ENCODE peak calls at places on chromosome 13, in ten cellular contexts. One of them, this sample, is unnamed.
A peak's percentile ranks its signal among the peaks of the same experiment; 100 is the strongest.

GRCh38 chr13:102620512-102620911 is 23.7 kb downstream of the TPP2 start:
- DNase-seq in body of pancreas: peak; percentile 4
- DNase-seq in Peyer's patch: no peak
- DNase-seq in suprapubic skin: no peak
- DNase-seq in hepatocyte: no peak
- DNase-seq in OCI-LY7: no peak
- DNase-seq in right lobe of liver: no peak
- DNase-seq in heart right ventricle: no peak
- DNase-seq in heart left ventricle: no peak
- DNase-seq in psoas muscle: no peak
- DNase-seq in this sample: no peak

GRCh38 chr13:23956106-23956505 is 58.8 kb upstream of the C1QTNF9B start:
- DNase-seq in OCI-LY7: no peak
- DNase-seq in heart right ventricle: no peak
- DNase-seq in right lobe of liver: no peak
- DNase-seq in suprapubic skin: no peak
- DNase-seq in body of pancreas: no peak
- DNase-seq in psoas muscle: no peak
- DNase-seq in Peyer's patch: peak; percentile 64
- DNase-seq in heart left ventricle: no peak
- DNase-seq in hepatocyte: peak; percentile 63
- DNase-seq in this sample: peak; percentile 45

GRCh38 chr13:110023729-110024645 is 237.6 kb upstream of the IRS2 start:
- DNase-seq in heart left ventricle: peak; percentile 36
- DNase-seq in body of pancreas: peak; percentile 38
- DNase-seq in psoas muscle: no peak
- DNase-seq in OCI-LY7: no peak
- DNase-seq in suprapubic skin: no peak
- DNase-seq in heart right ventricle: peak; percentile 29
- DNase-seq in Peyer's patch: no peak
- DNase-seq in right lobe of liver: no peak
- DNase-seq in hepatocyte: peak; percentile 65
- DNase-seq in this sample: no peak

GRCh38 chr13:114087430-114087829 is 45.0 kb downstream of the RASA3 start:
- DNase-seq in heart left ventricle: peak; percentile 16
- DNase-seq in right lobe of liver: no peak
- DNase-seq in Peyer's patch: peak; percentile 42
- DNase-seq in heart right ventricle: no peak
- DNase-seq in body of pancreas: no peak
- DNase-seq in OCI-LY7: no peak
- DNase-seq in suprapubic skin: peak; percentile 47
- DNase-seq in hepatocyte: peak; percentile 32
- DNase-seq in psoas muscle: no peak
- DNase-seq in this sample: no peak

GRCh38 chr13:49620170-49620621 is 8.1 kb upstream of the ARL11 start:
- DNase-seq in heart left ventricle: no peak
- DNase-seq in psoas muscle: no peak
- DNase-seq in hepatocyte: no peak
- DNase-seq in right lobe of liver: no peak
- DNase-seq in body of pancreas: no peak
- DNase-seq in suprapubic skin: no peak
- DNase-seq in OCI-LY7: peak; percentile 74
- DNase-seq in Peyer's patch: peak; percentile 80
- DNase-seq in heart right ventricle: no peak
- DNase-seq in this sample: no peak

GRCh38 chr13:35356572-35356971 is 119.9 kb downstream of the MAB21L1 start:
- DNase-seq in body of pancreas: no peak
- DNase-seq in OCI-LY7: peak; percentile 1
- DNase-seq in heart left ventricle: no peak
- DNase-seq in hepatocyte: no peak
- DNase-seq in right lobe of liver: no peak
- DNase-seq in suprapubic skin: no peak
- DNase-seq in heart right ventricle: no peak
- DNase-seq in Peyer's patch: no peak
- DNase-seq in psoas muscle: no peak
- DNase-seq in this sample: no peak

GRCh38 chr13:75181906-75182305 is 300.1 kb downstream of the TBC1D4 start:
- DNase-seq in hepatocyte: no peak
- DNase-seq in suprapubic skin: no peak
- DNase-seq in right lobe of liver: no peak
- DNase-seq in body of pancreas: no peak
- DNase-seq in psoas muscle: no peak
- DNase-seq in Peyer's patch: no peak
- DNase-seq in heart left ventricle: no peak
- DNase-seq in heart right ventricle: no peak
- DNase-seq in OCI-LY7: no peak
- DNase-seq in this sample: no peak

GRCh38 chr13:110771194-110771593 is 57.7 kb downstream of the ING1 start:
- DNase-seq in heart right ventricle: no peak
- DNase-seq in suprapubic skin: no peak
- DNase-seq in Peyer's patch: no peak
- DNase-seq in hepatocyte: no peak
- DNase-seq in psoas muscle: no peak
- DNase-seq in body of pancreas: no peak
- DNase-seq in heart left ventricle: no peak
- DNase-seq in right lobe of liver: no peak
- DNase-seq in OCI-LY7: no peak
- DNase-seq in this sample: no peak

GRCh38 chr13:54611400-54611799 is 1582.8 kb downstream of the OLFM4 start:
- DNase-seq in right lobe of liver: no peak
- DNase-seq in heart right ventricle: no peak
- DNase-seq in psoas muscle: no peak
- DNase-seq in hepatocyte: no peak
- DNase-seq in OCI-LY7: no peak
- DNase-seq in heart left ventricle: no peak
- DNase-seq in suprapubic skin: no peak
- DNase-seq in body of pancreas: no peak
- DNase-seq in Peyer's patch: no peak
- DNase-seq in this sample: no peak

GRCh38 chr13:110218601-110219201 is 88.3 kb downstream of the COL4A1 start:
- DNase-seq in heart right ventricle: no peak
- DNase-seq in suprapubic skin: no peak
- DNase-seq in body of pancreas: no peak
- DNase-seq in psoas muscle: no peak
- DNase-seq in heart left ventricle: no peak
- DNase-seq in OCI-LY7: no peak
- DNase-seq in hepatocyte: no peak
- DNase-seq in right lobe of liver: no peak
- DNase-seq in Peyer's patch: no peak
- DNase-seq in this sample: no peak

DNA sequence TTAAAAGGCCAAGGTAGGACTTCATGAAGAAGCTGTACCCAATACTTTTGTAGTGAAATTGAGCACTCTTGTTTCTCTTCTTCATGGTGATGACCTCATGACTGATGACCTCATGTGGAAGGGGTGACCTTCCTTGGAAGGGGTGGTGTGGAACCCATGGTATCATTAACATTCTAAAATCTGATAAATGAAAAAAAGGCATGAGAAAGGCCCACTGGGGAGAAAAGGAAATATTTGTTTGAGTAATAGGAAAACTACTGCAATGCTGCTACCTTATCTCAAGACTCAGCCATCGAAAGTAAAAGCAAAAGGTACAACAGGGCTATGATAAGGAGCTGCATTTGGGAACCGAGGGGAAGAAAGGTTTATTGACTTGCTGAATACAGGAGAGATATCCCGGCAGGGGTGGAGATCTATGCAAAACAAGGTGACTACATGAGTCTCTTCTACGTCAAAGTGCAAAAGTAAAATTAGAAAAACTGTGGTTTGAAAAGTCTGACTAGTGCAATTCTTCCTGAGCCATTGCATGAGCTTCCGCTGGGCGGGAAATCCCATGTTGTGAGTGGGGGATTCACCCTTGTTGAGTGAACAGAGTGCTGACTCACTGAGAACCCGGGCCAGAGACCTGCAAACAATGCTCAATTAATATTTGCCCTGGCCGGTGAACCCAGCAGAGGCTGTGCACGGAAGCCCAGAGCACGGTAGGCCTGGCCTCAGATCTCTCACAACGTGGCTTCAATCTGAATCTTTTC is 138.9 kb upstream of the RFC3 start:
- DNase-seq in suprapubic skin: no peak
- DNase-seq in hepatocyte: peak; percentile 79
- DNase-seq in body of pancreas: peak; percentile 82
- DNase-seq in Peyer's patch: peak; percentile 82
- DNase-seq in heart left ventricle: peak; percentile 51
- DNase-seq in right lobe of liver: peak; percentile 90
- DNase-seq in OCI-LY7: no peak
- DNase-seq in psoas muscle: peak; percentile 21
- DNase-seq in heart right ventricle: peak; percentile 75
- DNase-seq in this sample: peak; percentile 45
- H3K4me1 ChIP-seq in suprapubic skin: peaks cover 11% of the 10 kb centered on the region
- H3K4me1 ChIP-seq in hepatocyte: no peaks in the 10 kb centered on the region
- H3K4me1 ChIP-seq in body of pancreas: peaks cover 41% of the 10 kb centered on the region
- H3K4me1 ChIP-seq in Peyer's patch: no peaks in the 10 kb centered on the region
- H3K4me1 ChIP-seq in heart left ventricle: peaks cover 44% of the 10 kb centered on the region
- H3K4me1 ChIP-seq in right lobe of liver: no peaks in the 10 kb centered on the region
- H3K4me1 ChIP-seq in OCI-LY7: peaks cover 6% of the 10 kb centered on the region
- H3K4me1 ChIP-seq in psoas muscle: peaks cover 18% of the 10 kb centered on the region
- H3K4me1 ChIP-seq in heart right ventricle: peaks cover 24% of the 10 kb centered on the region
- H3K4me1 ChIP-seq in this sample: peaks cover 4% of the 10 kb centered on the region

GRCh38 chr13:112768795-112769411 is 79.1 kb downstream of the ATP11A start:
- DNase-seq in Peyer's patch: no peak
- DNase-seq in OCI-LY7: no peak
- DNase-seq in heart right ventricle: peak; percentile 52
- DNase-seq in heart left ventricle: peak; percentile 68
- DNase-seq in psoas muscle: peak; percentile 62
- DNase-seq in suprapubic skin: no peak
- DNase-seq in hepatocyte: no peak
- DNase-seq in body of pancreas: no peak
- DNase-seq in right lobe of liver: no peak
- DNase-seq in this sample: no peak
- H3K27ac ChIP-seq in Peyer's patch: no peak overlapping the region
- H3K27ac ChIP-seq in OCI-LY7: no peak overlapping the region
- H3K27ac ChIP-seq in heart right ventricle: peak overlapping the region; percentile 73
- H3K27ac ChIP-seq in heart left ventricle: no peak overlapping the region
- H3K27ac ChIP-seq in psoas muscle: peak overlapping the region; percentile 58
- H3K27ac ChIP-seq in suprapubic skin: no peak overlapping the region
- H3K27ac ChIP-seq in hepatocyte: no peak overlapping the region
- H3K27ac ChIP-seq in body of pancreas: no peak overlapping the region
- H3K27ac ChIP-seq in right lobe of liver: no peak overlapping the region
- H3K27ac ChIP-seq in this sample: no peak overlapping the region

DNA sequence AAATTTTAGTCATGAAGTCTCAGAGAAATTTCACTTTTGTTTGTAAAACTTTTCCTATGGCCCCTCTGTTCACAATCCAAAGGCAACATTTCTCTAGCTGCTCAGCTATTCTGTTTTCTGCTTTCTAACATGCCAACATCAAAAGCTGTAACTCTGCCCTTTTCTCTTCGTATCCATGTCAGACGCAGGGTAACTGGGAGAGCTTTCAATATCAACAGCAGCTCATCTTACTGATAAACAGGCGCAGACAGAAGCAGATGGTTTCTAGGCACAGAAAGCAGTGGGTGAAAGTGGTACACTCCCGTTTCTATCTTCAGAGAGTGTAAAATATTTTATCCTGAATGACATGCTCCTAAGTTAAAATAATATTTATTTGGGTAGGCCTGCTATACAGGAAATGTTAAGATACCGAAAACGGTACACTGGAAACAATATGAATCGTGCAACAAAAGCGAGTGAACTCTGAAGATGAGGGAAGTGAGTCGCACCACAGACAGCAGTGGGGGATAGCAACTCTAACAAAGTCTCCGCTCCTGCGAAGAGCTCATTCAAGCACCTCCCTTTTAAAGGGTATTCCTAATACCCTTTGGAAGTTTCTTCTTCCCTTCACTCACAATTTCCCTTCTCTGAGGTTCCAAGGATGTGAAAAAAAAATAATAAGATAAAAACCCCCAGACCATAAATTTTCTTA is 798.3 kb downstream of the GPC5 start:
- DNase-seq in psoas muscle: no peak
- DNase-seq in right lobe of liver: no peak
- DNase-seq in suprapubic skin: no peak
- DNase-seq in hepatocyte: no peak
- DNase-seq in OCI-LY7: no peak
- DNase-seq in body of pancreas: no peak
- DNase-seq in heart right ventricle: no peak
- DNase-seq in heart left ventricle: no peak
- DNase-seq in Peyer's patch: no peak
- DNase-seq in this sample: no peak
- TF ChIP-seq CTCF in psoas muscle: no peak
- TF ChIP-seq CTCF in right lobe of liver: no peak
- TF ChIP-seq CTCF in suprapubic skin: no peak
- TF ChIP-seq CTCF in hepatocyte: no peak
- TF ChIP-seq CTCF in OCI-LY7: no peak
- TF ChIP-seq CTCF in body of pancreas: no peak
- TF ChIP-seq CTCF in heart right ventricle: no peak
- TF ChIP-seq CTCF in heart left ventricle: no peak
- TF ChIP-seq CTCF in Peyer's patch: no peak
- TF ChIP-seq CTCF in this sample: no peak

GRCh38 chr13:99313473-99313872 is 6.3 kb upstream of the GPR183 start:
- DNase-seq in hepatocyte: no peak
- DNase-seq in OCI-LY7: no peak
- DNase-seq in body of pancreas: no peak
- DNase-seq in heart left ventricle: no peak
- DNase-seq in right lobe of liver: no peak
- DNase-seq in psoas muscle: no peak
- DNase-seq in Peyer's patch: no peak
- DNase-seq in suprapubic skin: no peak
- DNase-seq in heart right ventricle: no peak
- DNase-seq in this sample: no peak

GRCh38 chr13:99311748-99312492 is 4.7 kb upstream of the GPR183 start:
- DNase-seq in hepatocyte: no peak
- DNase-seq in Peyer's patch: no peak
- DNase-seq in OCI-LY7: no peak
- DNase-seq in suprapubic skin: peak; percentile 74
- DNase-seq in body of pancreas: no peak
- DNase-seq in right lobe of liver: no peak
- DNase-seq in heart right ventricle: no peak
- DNase-seq in heart left ventricle: no peak
- DNase-seq in psoas muscle: no peak
- DNase-seq in this sample: no peak

GRCh38 chr13:99312493-99312883 is 5.3 kb upstream of the GPR183 start:
- DNase-seq in body of pancreas: peak; percentile 84
- DNase-seq in psoas muscle: peak; percentile 84
- DNase-seq in Peyer's patch: peak; percentile 77
- DNase-seq in heart right ventricle: peak; percentile 55
- DNase-seq in heart left ventricle: peak; percentile 61
- DNase-seq in right lobe of liver: peak; percentile 44
- DNase-seq in suprapubic skin: peak; percentile 91
- DNase-seq in hepatocyte: peak; percentile 24
- DNase-seq in OCI-LY7: no peak
- DNase-seq in this sample: no peak

GRCh38 chr13:99310382-99311031 is 3.3 kb upstream of the GPR183 start:
- DNase-seq in OCI-LY7: no peak
- DNase-seq in suprapubic skin: no peak
- DNase-seq in right lobe of liver: no peak
- DNase-seq in body of pancreas: no peak
- DNase-seq in heart right ventricle: no peak
- DNase-seq in heart left ventricle: no peak
- DNase-seq in hepatocyte: no peak
- DNase-seq in psoas muscle: no peak
- DNase-seq in Peyer's patch: no peak
- DNase-seq in this sample: no peak

DNA sequence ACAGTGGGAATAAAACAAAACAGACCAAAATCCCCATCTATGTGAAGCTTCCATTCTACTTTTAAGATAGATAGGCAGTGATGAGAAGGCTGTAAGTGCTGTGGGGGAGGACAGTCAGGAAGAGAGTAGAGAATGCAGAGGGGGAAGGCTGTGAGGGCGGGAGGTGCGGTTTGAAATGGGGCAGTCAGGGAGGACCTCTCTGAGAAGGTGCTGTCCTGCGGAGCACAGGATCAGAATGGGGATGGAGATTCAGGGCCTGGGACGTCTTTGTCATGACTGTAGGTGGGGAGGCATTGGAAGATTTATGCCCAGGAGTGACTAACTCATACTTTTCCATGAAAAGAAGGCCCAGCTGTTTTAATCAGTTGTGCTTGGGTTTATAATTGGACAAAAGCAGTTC is 3.9 kb upstream of the GPR183 start:
- DNase-seq in heart left ventricle: no peak
- DNase-seq in suprapubic skin: no peak
- DNase-seq in right lobe of liver: no peak
- DNase-seq in OCI-LY7: no peak
- DNase-seq in heart right ventricle: no peak
- DNase-seq in Peyer's patch: no peak
- DNase-seq in body of pancreas: no peak
- DNase-seq in hepatocyte: no peak
- DNase-seq in psoas muscle: no peak
- DNase-seq in this sample: no peak
- H3K4me1 ChIP-seq in heart left ventricle: peaks cover 40% of the 10 kb centered on the region
- H3K4me1 ChIP-seq in suprapubic skin: peaks cover 21% of the 10 kb centered on the region
- H3K4me1 ChIP-seq in right lobe of liver: no peaks in the 10 kb centered on the region
- H3K4me1 ChIP-seq in OCI-LY7: peaks cover 6% of the 10 kb centered on the region
- H3K4me1 ChIP-seq in heart right ventricle: peaks cover 11% of the 10 kb centered on the region
- H3K4me1 ChIP-seq in Peyer's patch: peaks cover 16% of the 10 kb centered on the region
- H3K4me1 ChIP-seq in body of pancreas: peaks cover 8% of the 10 kb centered on the region
- H3K4me1 ChIP-seq in hepatocyte: peaks cover 24% of the 10 kb centered on the region
- H3K4me1 ChIP-seq in psoas muscle: peaks cover 34% of the 10 kb centered on the region
- H3K4me1 ChIP-seq in this sample: no peaks in the 10 kb centered on the region

This sample was measured in colonic mucosa.